ENCODE peak calls at places on chromosomes 12 and 14, in seven cellular contexts. D is lower lobe of right lung; J is neural crest cell; E is mesothelial cell of epicardium; M is CD8-positive, alpha-beta T cell; A is endothelial cell; N is GM10248. X is an unnamed sample.

GRCh38 chr12:122956028-122956427 is 10.2 kb downstream of the ABCB9 start:
- DNase-seq in D (no peak), J (no peak), E (no peak), M (no peak), A (no peak), N (no peak), X (no peak)

GRCh38 chr12:55727643-55728184 is 1.1 kb downstream of the CD63 start:
- DNase-seq in D (peak; percentile 85), J (no peak), E (no peak), M (no peak), A (no peak), N (no peak), X (no peak)

GRCh38 chr14:93818857-93819256 is 30.6 kb upstream of the PRIMA1 start:
- DNase-seq in D (no peak), J (no peak), E (no peak), M (no peak), A (no peak), N (no peak), X (no peak)

GRCh38 chr12:115897718-115898117 is 379.8 kb downstream of the MED13L start:
- DNase-seq in D (no peak), J (no peak), E (no peak), M (no peak), A (no peak), N (no peak), X (no peak)

GRCh38 chr14:49971156-49972141 is 78.6 kb downstream of the ARF6 start:
- DNase-seq in D (no peak), J (no peak), E (no peak), M (peak; percentile 69), A (no peak), N (peak; percentile 70), X (no peak)

GRCh38 chr12:54239568-54239967 is 40.4 kb downstream of the CBX5 start:
- DNase-seq in D (no peak), J (no peak), E (no peak), M (no peak), A (no peak), N (no peak), X (no peak)

GRCh38 chr14:100314724-100315123 is 8.4 kb upstream of the SLC25A47 start:
- DNase-seq in D (no peak), J (no peak), E (no peak), M (no peak), A (no peak), N (no peak), X (peak; percentile 41)

GRCh38 chr12:47736877-47737676 is 11.8 kb upstream of the ENDOU start:
- DNase-seq in D (peak; percentile 91), J (no peak), E (no peak), M (no peak), A (no peak), N (no peak), X (no peak)

GRCh38 chr12:46458500-46459106 is 86.0 kb upstream of the SLC38A2 start:
- DNase-seq in D (no peak), J (no peak), E (no peak), M (no peak), A (no peak), N (no peak), X (no peak)

GRCh38 chr12:119730381-119730780 is 62.4 kb downstream of the PRKAB1 start:
- DNase-seq in D (no peak), J (no peak), E (no peak), M (no peak), A (no peak), N (no peak), X (no peak)

GRCh38 chr14:70156602-70157001 is 32.1 kb downstream of the SLC8A3 start:
- DNase-seq in D (no peak), J (no peak), E (no peak), M (no peak), A (no peak), N (no peak), X (no peak)

GRCh38 chr12:64173456-64173855 is 48.6 kb downstream of the KICS2 start:
- DNase-seq in D (no peak), J (no peak), E (no peak), M (no peak), A (no peak), N (no peak), X (no peak)

GRCh38 chr14:72024043-72024407 is 91.8 kb downstream of the RGS6 start:
- DNase-seq in D (no peak), J (no peak), E (no peak), M (no peak), A (peak; percentile 34), N (peak; percentile 30), X (peak; percentile 47)

GRCh38 chr12:68933564-68933893 is 558 bp upstream of the CPM start:
- DNase-seq in D (no peak), J (no peak), E (no peak), M (no peak), A (no peak), N (no peak), X (no peak)

GRCh38 chr12:111072299-111072698 is 151.9 kb upstream of the MYL2 start:
- DNase-seq in D (no peak), J (no peak), E (no peak), M (no peak), A (no peak), N (no peak), X (no peak)

GRCh38 chr12:123384318-123384993 is 524 bp downstream of the KMT5A start:
- DNase-seq in D (no peak), J (no peak), E (peak; percentile 53), M (no peak), A (peak; percentile 24), N (no peak), X (peak; percentile 32)

GRCh38 chr14:20970983-20971704 is 15.9 kb downstream of the RNASE2 start:
- DNase-seq in D (peak; percentile 91), J (peak; percentile 87), E (peak; percentile 91), M (peak; percentile 83), A (peak; percentile 94), N (peak; percentile 87), X (peak; percentile 84)

GRCh38 chr14:20970647-20970982 is 15.3 kb downstream of the RNASE2 start:
- DNase-seq in D (no peak), J (no peak), E (no peak), M (no peak), A (no peak), N (no peak), X (no peak)

GRCh38 chr14:20973501-20973900 is 16.3 kb upstream of the METTL17 start:
- DNase-seq in D (no peak), J (no peak), E (no peak), M (no peak), A (no peak), N (no peak), X (peak; percentile 57)

GRCh38 chr14:20969336-20969735 is 14.0 kb downstream of the RNASE2 start:
- DNase-seq in D (no peak), J (no peak), E (no peak), M (no peak), A (no peak), N (no peak), X (peak; percentile 84)

GRCh38 chr14:20971705-20972021 is 16.4 kb downstream of the RNASE2 start:
- DNase-seq in D (no peak), J (no peak), E (no peak), M (no peak), A (no peak), N (no peak), X (no peak)
- TF ChIP-seq CTCF in D (no peak), J (no peak), E (no peak), M (no peak), A (no peak), N (no peak), X (no peak)

GRCh38 chr12:96068111-96068510 is 32.7 kb upstream of the LTA4H start:
- DNase-seq in D (no peak), J (no peak), E (no peak), M (no peak), A (no peak), N (no peak), X (no peak)

GRCh38 chr12:96069511-96070231 is 34.3 kb upstream of the LTA4H start:
- DNase-seq in D (no peak), J (no peak), E (no peak), M (no peak), A (no peak), N (no peak), X (no peak)

GRCh38 chr12:96073346-96074336 is 38.3 kb upstream of the LTA4H start:
- DNase-seq in D (no peak), J (no peak), E (no peak), M (no peak), A (no peak), N (no peak), X (peak; percentile 81)

GRCh38 chr12:96068636-96069035 is 33.2 kb upstream of the LTA4H start:
- DNase-seq in D (no peak), J (no peak), E (no peak), M (no peak), A (no peak), N (no peak), X (no peak)

DNA sequence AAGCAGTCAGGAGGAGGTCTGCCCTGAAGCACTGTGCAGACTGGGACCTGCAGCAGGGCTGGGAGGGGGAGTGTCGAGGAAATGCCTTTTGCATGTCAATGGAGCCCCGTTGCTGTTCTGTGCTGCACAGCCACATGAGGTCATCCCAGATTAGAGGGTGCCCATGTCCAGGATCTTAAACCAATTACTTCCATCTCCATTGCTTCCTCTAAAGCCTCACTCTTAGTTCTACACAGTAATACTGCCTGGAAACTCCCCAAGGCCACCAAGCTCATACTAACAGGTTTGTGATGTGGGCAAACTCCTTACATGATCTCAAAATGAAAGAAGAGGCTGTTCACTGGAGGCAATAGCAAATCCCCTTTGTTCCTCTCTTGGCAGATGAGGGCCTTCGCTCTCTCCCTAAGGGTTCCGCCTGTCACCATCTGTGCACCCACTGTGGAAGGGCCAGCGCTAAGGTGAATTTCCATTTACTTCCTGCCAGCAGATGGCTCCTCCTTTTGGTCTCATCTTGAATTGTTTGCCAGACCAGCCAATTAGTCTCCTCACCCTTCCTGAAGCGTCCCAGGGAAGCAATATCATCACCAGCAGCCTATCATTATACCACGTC is 35.4 kb upstream of the LTA4H start:
- DNase-seq in D (no peak), J (no peak), E (no peak), M (no peak), A (no peak), N (no peak), X (peak; percentile 73)
- TF ChIP-seq CTCF in D (no peak), J (no peak), E (no peak), M (no peak), A (peak; percentile 12), N (peak; percentile 8), X (peak; percentile 23)

DNA sequence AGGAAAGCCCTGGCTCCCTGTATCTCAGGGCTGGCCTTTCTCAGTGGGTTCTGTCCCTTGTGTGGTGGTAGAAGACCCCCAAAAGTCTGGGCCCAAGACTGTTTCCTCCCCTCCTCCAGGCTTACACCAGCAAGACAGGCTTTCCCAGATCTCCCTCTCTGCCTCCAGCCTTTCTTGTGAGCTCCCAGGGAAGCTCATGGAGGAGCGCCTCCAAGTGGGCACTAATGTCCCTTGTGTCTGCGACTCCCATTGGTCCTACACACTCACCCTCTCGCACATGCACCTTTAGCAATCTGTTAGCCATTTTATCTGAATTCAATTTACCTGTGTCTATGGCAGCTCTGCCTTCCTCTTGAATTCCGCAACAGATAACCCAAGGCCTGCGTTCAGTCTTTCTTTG is 251.1 kb upstream of the CAND1 start:
- DNase-seq in D (no peak), J (no peak), E (no peak), M (no peak), A (peak; percentile 7), N (no peak), X (no peak)
- TF ChIP-seq CTCF in D (no peak), J (no peak), E (no peak), M (no peak), A (no peak), N (no peak), X (no peak)

DNA sequence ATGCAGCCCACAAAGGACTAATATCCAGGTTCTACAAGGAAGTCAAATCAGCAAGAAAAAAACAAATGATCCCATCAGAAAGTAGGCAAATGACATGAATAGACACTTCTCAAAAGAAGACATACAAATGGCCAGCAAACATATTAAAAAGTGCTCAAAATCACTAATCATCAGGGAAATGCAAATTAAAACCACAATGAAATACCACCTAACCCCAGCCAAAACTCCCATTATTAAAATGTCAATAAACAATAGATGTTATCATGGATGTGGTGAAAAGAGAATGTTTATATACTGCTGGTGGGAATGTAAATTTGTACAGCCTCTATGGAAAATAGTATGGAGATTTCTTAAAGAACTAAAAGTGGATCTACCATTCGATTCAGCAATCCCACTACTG is 25.0 kb downstream of the SLC41A2 start:
- DNase-seq in D (no peak), J (no peak), E (no peak), M (no peak), A (no peak), N (no peak), X (no peak)
- TF ChIP-seq CTCF in D (no peak), J (no peak), E (no peak), M (no peak), A (no peak), N (no peak), X (no peak)

X was measured in epithelial cell of esophagus.